ENCODE peak calls at places on chromosomes 7 and 10, in six cellular contexts. P is A549, G is tibial nerve, H is esophagus muscularis mucosa, L is HepG2, R is H1. S is an unnamed sample.

GRCh38 chr7:24825315-24825917 is 68.2 kb upstream of the GSDME start:
- DNase-seq in G (no peak), H (no peak), L (no peak), P (peak), R (no peak), S (no peak)

GRCh38 chr7:927031-927671 is 27.3 kb downstream of the ADAP1 start:
- DNase-seq in G (no peak), P (no peak), L (peak), R (peak), H (no peak), S (peak)

GRCh38 chr7:56079450-56080185 is 13.1 kb downstream of the PHKG1 start:
- DNase-seq in G (peak), H (peak), L (peak), P (peak), R (peak), S (peak)

GRCh38 chr10:131997366-131998049 is 15.8 kb upstream of the BNIP3 start:
- DNase-seq in R (peak), G (peak), L (peak), P (peak), H (peak), S (peak)

GRCh38 chr7:150970424-150970823 is 7.7 kb downstream of the KCNH2 start:
- DNase-seq in L (no peak), R (no peak), G (no peak), H (no peak), P (no peak), S (no peak)

GRCh38 chr10:132417957-132418441 is 21.0 kb downstream of the PWWP2B start:
- DNase-seq in P (no peak), L (no peak), H (no peak), G (no peak), R (no peak), S (no peak)

GRCh38 chr10:70256463-70256862 is 23.2 kb upstream of the PPA1 start:
- DNase-seq in R (no peak), P (no peak), L (no peak), H (no peak), G (no peak), S (no peak)

GRCh38 chr7:156604311-156604710 is 36.3 kb upstream of the RNF32 start:
- DNase-seq in L (no peak), H (peak), G (no peak), R (no peak), P (no peak), S (no peak)

GRCh38 chr7:6546852-6547251 is 4.4 kb downstream of the GRID2IP start:
- DNase-seq in G (no peak), P (peak), L (no peak), H (no peak), R (peak), S (no peak)

GRCh38 chr10:16777473-16778370 is 39.5 kb downstream of the RSU1 start:
- DNase-seq in L (peak), P (peak), R (no peak), G (no peak), H (no peak), S (peak)

GRCh38 chr7:150663802-150664494 is 21.6 kb upstream of the GIMAP2 start:
- DNase-seq in P (no peak), H (no peak), L (no peak), R (no peak), G (no peak), S (no peak)

GRCh38 chr10:131841669-131842139 is 59.1 kb upstream of the PPP2R2D start:
- DNase-seq in R (no peak), L (no peak), H (no peak), G (no peak), P (no peak), S (no peak)

GRCh38 chr10:126119591-126119990 is 223.2 kb downstream of the FANK1 start:
- DNase-seq in H (no peak), L (no peak), R (no peak), G (no peak), P (peak), S (no peak)

GRCh38 chr10:91536101-91536500 is 96.8 kb downstream of the PPP1R3C start:
- DNase-seq in P (no peak), G (peak), R (no peak), L (no peak), H (no peak), S (peak)

GRCh38 chr7:29459591-29459990 is 104.0 kb upstream of the PRR15 start:
- DNase-seq in P (no peak), G (no peak), L (no peak), R (no peak), H (no peak), S (no peak)

GRCh38 chr10:114996542-114996941 is 58.5 kb downstream of the TRUB1 start:
- DNase-seq in R (no peak), P (no peak), G (no peak), H (no peak), L (no peak), S (no peak)

GRCh38 chr10:6019796-6020195 is 42.4 kb downstream of the IL2RA start:
- DNase-seq in G (no peak), L (no peak), P (no peak), H (peak), R (no peak), S (no peak)

GRCh38 chr10:44742169-44742732 is 168.9 kb upstream of the TMEM72 start:
- DNase-seq in H (no peak), L (no peak), G (no peak), P (no peak), R (no peak), S (no peak)

GRCh38 chr7:124420367-124420766 is 345.2 kb downstream of the GPR37 start:
- DNase-seq in G (no peak), H (no peak), L (no peak), R (no peak), P (no peak), S (no peak)

GRCh38 chr7:33903770-33904679 is 1.3 kb upstream of the BMPER start:
- DNase-seq in P (peak), H (no peak), G (peak), L (peak), R (peak), S (peak)

GRCh38 chr10:49218480-49218879 is 30.3 kb upstream of the TMEM273 start:
- DNase-seq in P (no peak), R (no peak), L (no peak), H (no peak), G (no peak), S (no peak)

GRCh38 chr7:139598642-139599041 is 75.2 kb downstream of the CLEC2L start:
- DNase-seq in R (no peak), H (no peak), L (no peak), P (peak), G (no peak), S (no peak)

GRCh38 chr7:151717415-151717814 is 159.5 kb downstream of the PRKAG2 start:
- DNase-seq in R (no peak), L (no peak), H (no peak), G (no peak), P (no peak), S (no peak)

GRCh38 chr10:35585356-35585755 is 19.8 kb upstream of the GJD4 start:
- DNase-seq in L (no peak), G (no peak), H (no peak), P (no peak), R (no peak), S (no peak)

GRCh38 chr10:1056326-1057105 is at the start of gene WDR37:
- DNase-seq in P (peak), R (peak), G (peak), H (no peak), L (peak), S (peak)

GRCh38 chr10:109855746-109856145 is 67.6 kb downstream of the XPNPEP1 start:
- DNase-seq in G (no peak), H (no peak), P (no peak), R (no peak), L (no peak), S (no peak)

GRCh38 chr10:63628526-63629362 is 107.5 kb downstream of the REEP3 start:
- DNase-seq in P (no peak), R (no peak), G (peak), H (no peak), L (peak), S (peak)

GRCh38 chr10:6579904-6580278 is at the start of gene PRKCQ:
- DNase-seq in L (no peak), P (peak), R (no peak), H (no peak), G (no peak), S (peak)

GRCh38 chr10:5125315-5126044 is 31.3 kb downstream of the AKR1C3 start:
- DNase-seq in L (no peak), H (no peak), R (no peak), G (no peak), P (no peak), S (no peak)

GRCh38 chr10:77355844-77356243 is 281.8 kb downstream of the KCNMA1 start:
- DNase-seq in R (no peak), L (no peak), H (no peak), G (no peak), P (peak), S (no peak)

GRCh38 chr10:94125856-94126255 is 132.1 kb downstream of the PLCE1 start:
- DNase-seq in P (peak), H (no peak), R (no peak), G (no peak), L (no peak), S (no peak)

GRCh38 chr10:124422742-124423141 is 4.0 kb upstream of the OAT start:
- DNase-seq in R (no peak), H (no peak), P (no peak), G (no peak), L (no peak), S (no peak)

GRCh38 chr7:153190452-153190851 is 430.9 kb downstream of the ACTR3B start:
- DNase-seq in R (peak), P (peak), G (no peak), L (no peak), H (no peak), S (no peak)

GRCh38 chr7:14751461-14751860 is 151.1 kb downstream of the DGKB start:
- DNase-seq in R (no peak), P (no peak), H (no peak), G (no peak), L (no peak), S (no peak)

DNA sequence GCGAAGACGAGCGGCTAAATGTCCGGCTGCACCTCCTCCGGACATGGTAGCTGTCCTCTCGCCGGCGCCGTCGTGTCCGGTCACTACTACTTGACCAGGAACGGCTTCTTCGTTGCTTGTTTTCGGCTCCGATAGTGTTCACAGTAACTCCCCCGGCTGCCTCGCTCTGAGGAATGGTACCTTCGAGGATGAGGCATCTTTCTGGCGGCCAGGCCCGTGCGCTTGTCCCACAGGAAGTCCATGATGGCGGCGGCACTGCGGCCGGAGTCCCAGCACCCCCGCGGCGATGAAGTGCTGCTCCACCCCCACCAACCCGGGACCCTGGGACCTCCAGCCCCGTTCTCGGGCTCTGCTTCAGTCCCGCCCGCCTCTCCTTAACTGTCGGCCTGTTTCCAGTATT is 11.0 kb upstream of the CCDC126 start:
- DNase-seq in L (no peak), G (no peak), H (no peak), P (no peak), R (no peak), S (no peak)
- TF ChIP-seq CTCF in L (no peak), G (no peak), H (no peak), P (no peak), R (no peak), S (no peak)

GRCh38 chr7:84675633-84676034 is 481.0 kb upstream of the SEMA3A start:
- DNase-seq in H (no peak), G (no peak), L (no peak), R (no peak), P (no peak), S (no peak)
- TF ChIP-seq EP300 in H (no peak), G (no peak), L (no peak), R (no peak), P (no peak), S (no peak)

GRCh38 chr10:34305189-34305588 is 509.9 kb downstream of the PARD3 start:
- DNase-seq in H (no peak), L (peak), G (no peak), R (peak), P (peak), S (no peak)
- TF ChIP-seq CTCF in H (no peak), L (peak), G (no peak), R (peak), P (no peak), S (no peak)

GRCh38 chr7:50658696-50659095 is 93.5 kb upstream of the DDC start:
- DNase-seq in P (no peak), G (no peak), H (no peak), R (no peak), L (no peak), S (no peak)

GRCh38 chr7:50657912-50658311 is 92.7 kb upstream of the DDC start:
- DNase-seq in R (peak), L (no peak), H (no peak), G (no peak), P (no peak), S (no peak)

GRCh38 chr7:50656141-50656895 is 91.1 kb upstream of the DDC start:
- DNase-seq in H (no peak), R (no peak), P (no peak), L (no peak), G (no peak), S (no peak)

GRCh38 chr7:50655490-50655889 is 90.3 kb upstream of the DDC start:
- DNase-seq in H (no peak), L (no peak), G (no peak), P (no peak), R (no peak), S (no peak)

DNA sequence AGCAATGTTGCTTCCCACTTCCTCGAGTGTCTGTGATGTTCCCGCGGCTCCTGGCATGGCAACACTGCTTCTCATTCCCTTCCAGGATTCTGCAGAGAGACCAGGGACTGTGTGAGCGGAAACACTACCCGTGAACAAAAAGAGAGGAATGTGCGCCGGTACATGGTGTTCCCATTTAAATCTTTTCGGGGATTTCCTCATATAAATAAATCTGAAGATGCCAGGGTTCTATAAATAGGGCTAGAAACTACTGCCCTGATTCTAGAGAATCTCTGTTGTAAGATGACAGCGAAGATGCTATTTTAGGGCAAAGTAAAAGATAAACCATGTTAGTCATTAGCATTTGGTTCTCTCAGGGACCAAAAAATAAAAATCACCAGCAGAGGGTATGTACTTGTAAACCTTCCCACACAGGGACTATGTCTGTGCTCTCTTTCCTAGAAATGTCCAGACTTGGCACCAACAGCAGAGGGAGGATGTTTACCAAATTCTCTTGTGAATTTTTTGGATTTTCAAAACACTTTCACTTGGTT is 92.2 kb upstream of the DDC start:
- DNase-seq in P (no peak), R (no peak), H (no peak), L (no peak), G (peak), S (peak)
- TF ChIP-seq EP300 in P (no peak), R (no peak), H (peak), L (no peak), G (peak), S (peak)

GRCh38 chr10:79142522-79143309 is 74.0 kb downstream of the ZMIZ1 start:
- DNase-seq in G (no peak), H (no peak), R (no peak), P (no peak), L (no peak), S (peak)
- TF ChIP-seq CTCF in G (no peak), H (no peak), R (peak), P (peak), L (peak), S (no peak)

GRCh38 chr7:130240240-130240639 is 26.4 kb upstream of the CPA2 start:
- DNase-seq in R (no peak), P (no peak), L (no peak), G (no peak), H (no peak), S (no peak)

DNA sequence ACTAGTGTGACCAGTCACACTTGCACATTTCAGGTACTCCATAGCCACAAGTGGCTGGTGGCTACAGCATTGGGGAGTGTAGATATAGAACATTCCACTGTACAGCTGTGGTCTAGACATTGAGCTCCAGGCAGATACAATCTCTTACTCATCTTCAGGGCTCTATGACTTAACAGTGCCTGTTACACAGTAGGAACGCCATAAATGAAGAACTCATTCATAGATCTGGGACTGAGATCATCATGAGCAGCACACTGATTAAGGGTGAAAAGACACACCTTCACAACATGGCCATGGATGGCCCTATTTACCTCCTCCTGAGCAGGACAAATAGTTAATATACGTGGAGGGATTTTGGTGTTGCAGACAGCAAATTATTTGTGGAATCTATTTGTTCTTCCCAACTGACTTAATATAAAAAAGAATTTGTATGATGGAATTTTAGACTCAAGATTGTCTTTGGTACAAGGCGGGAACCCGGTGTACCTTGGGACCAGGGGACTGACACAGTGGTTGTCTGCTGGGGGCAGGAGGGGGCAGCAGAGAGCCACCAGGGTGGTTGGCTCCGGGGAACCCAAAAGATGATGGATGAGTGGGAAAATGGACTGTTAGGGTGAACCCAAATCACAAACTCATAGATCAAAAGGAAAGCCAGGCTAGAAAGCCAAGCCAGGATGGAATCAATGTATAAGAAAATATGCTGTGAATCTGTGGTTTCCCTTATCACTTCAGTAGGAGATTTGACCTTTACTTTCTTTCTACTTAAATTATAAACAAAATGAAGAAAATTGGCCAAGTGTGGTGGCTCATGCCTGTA is 24.3 kb upstream of the CPA2 start:
- DNase-seq in H (no peak), R (peak), L (peak), P (peak), G (peak), S (peak)
- TF ChIP-seq EP300 in H (no peak), R (no peak), L (no peak), P (no peak), G (no peak), S (no peak)

DNA sequence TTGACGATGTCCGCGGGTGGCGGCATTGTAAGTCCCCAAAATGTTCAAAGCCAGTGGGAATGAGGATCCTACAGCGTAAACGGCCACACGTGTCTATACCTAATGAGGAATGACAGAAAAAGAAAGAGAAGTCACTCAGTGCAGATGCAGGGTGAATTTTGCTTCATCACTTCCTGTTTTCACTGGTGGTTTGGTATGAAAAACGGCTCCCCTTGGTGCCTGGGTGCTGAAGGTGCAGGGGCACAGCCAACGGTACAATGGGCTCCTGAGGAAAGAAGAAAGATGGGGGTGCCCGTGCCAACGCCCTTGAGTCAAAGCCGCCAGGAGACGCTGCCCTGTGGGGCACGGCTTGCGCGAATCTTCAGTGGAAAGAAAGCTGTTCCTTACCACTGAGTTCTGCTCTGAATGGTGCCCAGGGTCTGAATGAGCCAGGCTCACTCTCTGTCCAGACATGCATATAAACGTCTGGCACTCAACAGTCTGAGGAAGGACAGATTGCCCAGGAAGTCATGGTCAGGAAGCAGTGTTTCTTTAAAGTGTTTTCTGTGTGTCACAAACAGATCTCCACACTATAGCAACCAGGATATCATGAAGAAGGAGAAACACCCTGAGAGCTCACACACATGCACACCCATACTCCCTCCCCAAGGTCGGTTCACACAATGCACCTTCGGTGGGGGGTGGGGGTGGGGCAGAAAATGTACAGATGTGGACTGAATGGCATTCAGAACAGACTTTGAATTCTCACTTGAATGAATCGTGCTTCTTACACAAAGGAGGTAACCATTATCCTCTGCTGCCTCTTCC is 105.8 kb downstream of the ELMO1 start:
- DNase-seq in P (no peak), G (no peak), R (no peak), L (no peak), H (no peak), S (no peak)
- TF ChIP-seq CTCF in P (no peak), G (no peak), R (no peak), L (no peak), H (no peak), S (no peak)

DNA sequence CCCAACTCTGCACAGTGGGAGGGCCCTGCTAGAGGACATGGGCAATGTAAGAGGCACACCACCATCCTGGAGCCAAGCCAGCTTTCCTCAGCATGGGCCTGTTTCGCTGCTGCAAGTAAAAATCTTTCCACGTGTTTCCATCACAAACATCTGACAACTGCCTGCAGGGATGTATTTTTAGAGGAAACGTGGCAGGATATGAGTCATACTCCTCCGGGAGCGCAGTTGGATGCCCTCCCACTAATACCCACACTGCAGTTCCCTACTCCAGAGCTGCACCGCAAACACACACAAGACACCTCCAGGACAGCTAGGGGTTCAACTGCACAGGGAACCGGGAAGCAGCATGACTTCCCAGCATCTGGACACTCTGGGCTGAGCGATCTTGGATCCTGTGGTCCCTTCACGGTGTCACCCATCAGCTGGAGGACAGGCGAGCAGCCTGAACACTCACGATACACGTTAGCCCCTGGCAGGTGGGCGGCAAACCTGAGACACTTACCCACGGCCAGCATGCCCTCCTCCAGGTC is 26.1 kb downstream of the PLAC9 start:
- DNase-seq in P (peak), G (peak), R (no peak), H (peak), L (no peak), S (peak)
- TF ChIP-seq EP300 in P (no peak), G (peak), R (no peak), H (peak), L (no peak), S (no peak)

S was measured in ovary.